ENCODE peak calls at places on chromosomes 4 and X, in ten cellular contexts. G, Q, W, R, T, N, X, O, A and Z are unnamed samples.

GRCh38 chrX:45421806-45422205 is 221.1 kb upstream of the DIPK2B start:
- DNase-seq in W (no peak), A (no peak), T (no peak), R (no peak), G (no peak), X (no peak), O (no peak), N (no peak), Q (no peak), Z (no peak)

GRCh38 chrX:22395372-22395771 is 122.7 kb downstream of the CBLL2 start:
- DNase-seq in G (no peak), O (no peak), T (no peak), Q (no peak), A (no peak), W (no peak), R (peak), X (no peak), N (no peak), Z (no peak)

GRCh38 chr4:56465599-56466295 is 1.7 kb upstream of the SRP72 start:
- DNase-seq in R (peak), O (no peak), G (no peak), Q (no peak), T (no peak), X (no peak), N (no peak), A (no peak), W (no peak), Z (no peak)

GRCh38 chrX:112889400-112889799 is 48.8 kb upstream of the AMOT start:
- DNase-seq in X (no peak), Q (no peak), R (no peak), N (no peak), W (no peak), T (no peak), O (no peak), A (no peak), G (no peak), Z (no peak)

GRCh38 chr4:169582203-169582602 is 30.2 kb downstream of the NEK1 start:
- DNase-seq in X (no peak), O (no peak), G (no peak), W (no peak), T (no peak), Q (no peak), N (no peak), R (no peak), A (no peak), Z (no peak)

GRCh38 chr4:70927502-70928139 is 25.5 kb downstream of the MOB1B start:
- DNase-seq in G (no peak), Q (no peak), R (no peak), A (no peak), W (no peak), T (no peak), N (no peak), O (no peak), X (no peak), Z (no peak)

GRCh38 chr4:150385606-150386005 is 196.3 kb upstream of the MAB21L2 start:
- DNase-seq in T (no peak), N (no peak), A (peak), X (no peak), G (no peak), Q (no peak), R (peak), W (no peak), O (no peak), Z (peak)

GRCh38 chrX:152895724-152896420 is 2.0 kb upstream of the ZNF185 start:
- DNase-seq in Q (no peak), O (no peak), W (no peak), N (no peak), G (no peak), A (no peak), X (no peak), T (no peak), R (no peak), Z (no peak)

GRCh38 chrX:68895339-68896250 is 66.8 kb downstream of the EFNB1 start:
- DNase-seq in O (no peak), R (no peak), W (no peak), A (no peak), N (no peak), X (no peak), G (no peak), T (no peak), Q (peak), Z (no peak)

GRCh38 chrX:69203367-69204037 is 38.2 kb upstream of the PJA1 start:
- DNase-seq in G (no peak), A (no peak), W (no peak), R (no peak), Q (no peak), O (no peak), N (no peak), X (no peak), T (no peak), Z (no peak)

GRCh38 chrX:141642979-141643378 is 53.5 kb downstream of the SPANXA2 start:
- DNase-seq in X (no peak), R (peak), T (no peak), O (no peak), Q (no peak), W (no peak), A (no peak), N (no peak), G (no peak), Z (no peak)

GRCh38 chr4:99062120-99062519 is 26.5 kb downstream of the ADH5 start:
- DNase-seq in T (no peak), A (no peak), O (no peak), R (peak), G (no peak), N (no peak), X (no peak), W (no peak), Q (no peak), Z (peak)

GRCh38 chr4:14294611-14295010 is 667.1 kb upstream of the BOD1L1 start:
- DNase-seq in O (no peak), N (no peak), W (no peak), R (peak), Q (no peak), T (no peak), G (no peak), A (no peak), X (no peak), Z (no peak)

GRCh38 chr4:168655182-168655581 is 158.3 kb downstream of the PALLD start:
- DNase-seq in G (no peak), W (no peak), N (no peak), X (no peak), O (no peak), R (no peak), T (no peak), A (no peak), Q (no peak), Z (no peak)

GRCh38 chr4:124650614-124651013 is 61.9 kb downstream of the ANKRD50 start:
- DNase-seq in T (no peak), X (no peak), A (no peak), W (no peak), Q (no peak), N (no peak), O (no peak), R (no peak), G (peak), Z (no peak)

GRCh38 chr4:186839122-186840037 is 115.7 kb upstream of the FAT1 start:
- DNase-seq in G (no peak), N (no peak), W (no peak), O (no peak), R (peak), X (no peak), A (no peak), Q (no peak), T (no peak), Z (no peak)

GRCh38 chr4:112253382-112254000 is 21.9 kb downstream of the AP1AR start:
- DNase-seq in T (no peak), R (no peak), N (no peak), G (peak), A (no peak), X (no peak), O (no peak), Q (no peak), W (no peak), Z (no peak)

GRCh38 chr4:236028-236427 is 69.2 kb downstream of the ZNF732 start:
- DNase-seq in T (no peak), A (no peak), W (no peak), X (no peak), R (no peak), O (no peak), G (no peak), N (no peak), Q (no peak), Z (no peak)

GRCh38 chrX:18640686-18641085 is 31.2 kb downstream of the RS1 start:
- DNase-seq in R (no peak), O (no peak), Q (no peak), A (no peak), N (no peak), G (peak), W (no peak), X (no peak), T (no peak), Z (peak)